ENCODE peak calls at places on chromosomes 16 and 17, in six cellular contexts. N is HCT116; P is ovary; O is right atrium auricular region; A is CD8-positive, alpha-beta memory T cell; H is tibial nerve. T is an unnamed sample.

GRCh38 chr17:1060991-1061390 is 64.1 kb downstream of the TIMM22 start:
- DNase-seq in N (peak; percentile 93), P (no peak), O (peak; percentile 67), A (no peak), H (no peak), T (no peak)

GRCh38 chr17:41818024-41818423 is 5.2 kb downstream of the FKBP10 start:
- DNase-seq in N (no peak), P (no peak), O (no peak), A (no peak), H (no peak), T (no peak)

GRCh38 chr17:50911890-50912289 is 45.7 kb upstream of the TOB1 start:
- DNase-seq in N (no peak), P (no peak), O (no peak), A (no peak), H (no peak), T (no peak)

GRCh38 chr17:68709461-68709860 is 108.3 kb upstream of the FAM20A start:
- DNase-seq in N (no peak), P (no peak), O (no peak), A (no peak), H (no peak), T (no peak)

GRCh38 chr16:29862383-29862883 is 593 bp downstream of the CDIPT start:
- DNase-seq in N (no peak), P (no peak), O (no peak), A (no peak), H (no peak), T (no peak)

GRCh38 chr17:37064166-37064565 is 115.4 kb downstream of the AATF start:
- DNase-seq in N (no peak), P (no peak), O (no peak), A (no peak), H (no peak), T (no peak)

GRCh38 chr17:74935585-74936469 is at the start of gene OTOP3:
- DNase-seq in N (no peak), P (no peak), O (no peak), A (no peak), H (no peak), T (no peak)

GRCh38 chr16:13697013-13697412 is 222.9 kb upstream of the ERCC4 start:
- DNase-seq in N (no peak), P (no peak), O (no peak), A (no peak), H (no peak), T (no peak)

GRCh38 chr17:17690156-17690737 is 9.0 kb downstream of the RAI1 start:
- DNase-seq in N (no peak), P (no peak), O (no peak), A (no peak), H (no peak), T (no peak)

GRCh38 chr17:17692353-17693252 is 11.3 kb downstream of the RAI1 start:
- DNase-seq in N (no peak), P (no peak), O (no peak), A (no peak), H (no peak), T (no peak)

GRCh38 chr17:17693955-17694228 is 12.6 kb downstream of the RAI1 start:
- DNase-seq in N (no peak), P (no peak), O (no peak), A (peak; percentile 51), H (no peak), T (no peak)

GRCh38 chr17:17693253-17693954 is 12.1 kb downstream of the RAI1 start:
- DNase-seq in N (no peak), P (no peak), O (no peak), A (no peak), H (no peak), T (no peak)

GRCh38 chr17:17691468-17692263 is 10.4 kb downstream of the RAI1 start:
- DNase-seq in N (no peak), P (no peak), O (no peak), A (no peak), H (no peak), T (no peak)
- H3K4me1 ChIP-seq in N (peaks cover 96% of the 10 kb centered on the region), P (peaks cover 25% of the 10 kb centered on the region), O (no peaks in the 10 kb centered on the region), A (peaks cover 54% of the 10 kb centered on the region), H (peaks cover 46% of the 10 kb centered on the region), T (peaks cover 51% of the 10 kb centered on the region)

GRCh38 chr16:82264781-82265180 is 94.8 kb upstream of the MPHOSPH6 start:
- DNase-seq in N (no peak), P (no peak), O (no peak), A (no peak), H (no peak), T (no peak)
- H3K36me3 ChIP-seq in N (no peaks in the 10 kb centered on the region), P (no peaks in the 10 kb centered on the region), O (no peaks in the 10 kb centered on the region), A (no peaks in the 10 kb centered on the region), H (no peaks in the 10 kb centered on the region), T (no peaks in the 10 kb centered on the region)

GRCh38 chr17:61862105-61862574 is 1.2 kb downstream of the BRIP1 start:
- DNase-seq in N (no peak), P (no peak), O (no peak), A (no peak), H (no peak), T (no peak)
- H3K4me3 ChIP-seq in N (peak overlapping the region; percentile 82), P (no peak overlapping the region), O (no peak overlapping the region), A (no peak overlapping the region), H (no peak overlapping the region), T (peak overlapping the region; percentile 88)

DNA sequence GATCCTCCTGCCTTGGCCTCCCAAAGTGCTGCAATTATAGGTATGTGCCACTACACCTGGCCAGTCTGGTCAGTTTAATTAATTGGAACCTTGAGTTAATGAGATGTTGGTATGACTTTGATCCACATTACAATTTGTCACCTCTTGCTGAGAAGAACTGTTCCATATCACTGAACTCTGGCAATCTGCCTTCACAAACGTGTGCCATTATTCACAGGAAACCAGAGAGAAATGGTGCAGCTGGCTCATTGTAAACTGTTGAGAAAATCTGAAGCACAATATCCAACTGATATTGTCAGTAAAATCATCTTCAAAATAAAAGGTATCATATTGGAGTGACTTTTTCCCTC is 39.3 kb upstream of the YPEL2 start:
- DNase-seq in N (no peak), P (no peak), O (no peak), A (no peak), H (no peak), T (no peak)
- H3K4me1 ChIP-seq in N (peaks cover 16% of the 10 kb centered on the region), P (no peaks in the 10 kb centered on the region), O (no peaks in the 10 kb centered on the region), A (no peaks in the 10 kb centered on the region), H (no peaks in the 10 kb centered on the region), T (no peaks in the 10 kb centered on the region)

GRCh38 chr16:24967074-24967473 is 48.1 kb downstream of the ARHGAP17 start:
- DNase-seq in N (no peak), P (no peak), O (no peak), A (no peak), H (no peak), T (no peak)

GRCh38 chr16:24969071-24969470 is 46.1 kb downstream of the ARHGAP17 start:
- DNase-seq in N (no peak), P (no peak), O (no peak), A (no peak), H (no peak), T (no peak)

GRCh38 chr16:24962747-24963146 is 52.4 kb downstream of the ARHGAP17 start:
- DNase-seq in N (no peak), P (no peak), O (no peak), A (no peak), H (no peak), T (no peak)

GRCh38 chr16:24966599-24966998 is 48.6 kb downstream of the ARHGAP17 start:
- DNase-seq in N (no peak), P (no peak), O (no peak), A (no peak), H (no peak), T (no peak)

DNA sequence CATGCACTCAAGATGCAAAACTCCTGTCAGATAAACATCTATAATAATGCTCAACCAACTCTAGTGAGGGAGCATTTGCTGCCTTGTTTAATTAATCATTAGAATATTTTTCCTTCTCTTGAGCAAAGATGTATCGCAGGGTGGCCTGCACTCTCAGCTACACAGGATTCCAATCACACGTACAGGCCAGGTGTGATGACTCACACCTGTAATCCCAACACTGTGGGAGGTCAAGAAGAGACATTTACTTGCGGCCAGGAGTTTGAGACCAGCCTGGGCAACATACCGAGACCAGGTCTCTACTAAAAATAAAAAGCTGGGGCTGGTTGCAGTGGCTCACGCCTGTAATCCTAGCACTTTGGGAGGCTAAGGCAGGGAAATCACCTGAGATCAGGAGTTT is 49.1 kb downstream of the ARHGAP17 start:
- DNase-seq in N (no peak), P (no peak), O (peak; percentile 46), A (no peak), H (no peak), T (no peak)
- H3K36me3 ChIP-seq in N (peaks cover 25% of the 10 kb centered on the region), P (no peaks in the 10 kb centered on the region), O (peaks cover 86% of the 10 kb centered on the region), A (peaks cover 55% of the 10 kb centered on the region), H (peaks cover 16% of the 10 kb centered on the region), T (peaks cover 10% of the 10 kb centered on the region)

GRCh38 chr17:76872874-76873221 is 4.6 kb downstream of the MGAT5B start:
- DNase-seq in N (no peak), P (no peak), O (no peak), A (no peak), H (no peak), T (no peak)
- H3K4me3 ChIP-seq in N (peak overlapping the region; percentile 35), P (no peak overlapping the region), O (no peak overlapping the region), A (no peak overlapping the region), H (no peak overlapping the region), T (no peak overlapping the region)

DNA sequence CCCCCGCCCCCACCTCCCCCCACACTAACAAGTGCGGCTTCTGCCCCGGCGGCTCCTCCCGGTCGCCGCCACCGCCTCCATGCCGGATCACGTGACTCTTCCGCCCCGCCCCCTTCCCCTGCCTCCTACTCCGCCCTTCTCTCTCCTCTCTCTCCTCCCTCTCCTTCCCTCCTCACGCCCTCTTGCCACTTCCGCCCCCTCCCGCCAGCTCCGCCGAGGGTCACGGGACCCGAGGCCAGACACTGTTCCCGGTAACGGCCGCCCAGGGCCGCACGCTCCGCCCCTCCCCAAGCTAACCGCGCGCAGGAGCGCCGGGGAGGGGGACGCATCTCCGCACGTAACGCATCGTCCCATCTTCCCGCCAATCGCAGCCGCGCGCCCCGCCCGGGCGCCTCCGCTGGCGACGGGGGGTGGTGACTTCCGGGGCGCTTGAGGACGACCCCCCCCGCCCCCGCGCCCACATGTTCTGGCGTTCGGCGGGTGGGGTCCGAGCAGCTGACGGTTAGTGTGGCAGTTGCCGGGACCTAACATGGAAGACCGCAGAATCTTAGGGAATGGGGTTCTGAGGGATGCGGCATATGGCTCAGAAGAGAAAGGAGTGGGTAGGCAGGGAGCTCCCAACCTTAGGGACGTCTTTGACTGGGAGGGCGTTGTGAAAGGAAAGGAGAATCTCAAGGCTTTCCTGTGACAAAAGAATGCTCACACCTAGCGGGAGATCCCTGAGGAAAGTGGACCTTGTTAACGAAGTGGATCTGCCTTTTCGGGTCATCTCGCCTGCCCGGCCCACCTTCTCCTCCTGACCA is at the start of gene USP32:
- DNase-seq in N (peak; percentile 96), P (peak; percentile 98), O (peak; percentile 98), A (peak; percentile 98), H (peak; percentile 97), T (peak; percentile 96)
- H3K4me1 ChIP-seq in N (peaks cover 32% of the 10 kb centered on the region), P (peaks cover 3% of the 10 kb centered on the region), O (no peaks in the 10 kb centered on the region), A (peaks cover 14% of the 10 kb centered on the region), H (peaks cover 24% of the 10 kb centered on the region), T (peaks cover 18% of the 10 kb centered on the region)

GRCh38 chr16:4840984-4841383 is 6.1 kb downstream of the GLYR1 start:
- DNase-seq in N (no peak), P (no peak), O (no peak), A (no peak), H (no peak), T (no peak)

GRCh38 chr16:4836727-4837126 is 10.4 kb downstream of the GLYR1 start:
- DNase-seq in N (no peak), P (no peak), O (no peak), A (no peak), H (no peak), T (no peak)

GRCh38 chr16:4833584-4833983 is 13.5 kb downstream of the GLYR1 start:
- DNase-seq in N (no peak), P (no peak), O (no peak), A (no peak), H (no peak), T (no peak)

GRCh38 chr16:4839942-4840341 is 7.1 kb downstream of the GLYR1 start:
- DNase-seq in N (no peak), P (no peak), O (no peak), A (no peak), H (no peak), T (no peak)

GRCh38 chr16:4837733-4838501 is 9.2 kb downstream of the GLYR1 start:
- DNase-seq in N (no peak), P (no peak), O (no peak), A (no peak), H (no peak), T (no peak)
- H3K36me3 ChIP-seq in N (peaks cover 51% of the 10 kb centered on the region), P (no peaks in the 10 kb centered on the region), O (peaks cover 57% of the 10 kb centered on the region), A (peaks cover 35% of the 10 kb centered on the region), H (peaks cover 19% of the 10 kb centered on the region), T (peaks cover 67% of the 10 kb centered on the region)

T was measured in naive thymus-derived CD4-positive, alpha-beta T cell.